ENCODE peak calls at places on chromosomes 2 and 18, in eight cellular contexts. One of them, this sample, is unnamed.

GRCh38 chr2:207787800-207788199 is 18.1 kb upstream of the FZD5 start:
- DNase-seq in HEK293T: no peak
- DNase-seq in pancreas: no peak
- DNase-seq in T-helper 2 cell: no peak
- DNase-seq in myocyte: no peak
- DNase-seq in kidney epithelial cell: no peak
- DNase-seq in amygdala: no peak
- DNase-seq in tibial artery: no peak
- DNase-seq in this sample: no peak

GRCh38 chr18:6543330-6543908 is 128.7 kb upstream of the L3MBTL4 start:
- DNase-seq in HEK293T: no peak
- DNase-seq in pancreas: no peak
- DNase-seq in T-helper 2 cell: no peak
- DNase-seq in myocyte: peak; percentile 51
- DNase-seq in kidney epithelial cell: no peak
- DNase-seq in amygdala: no peak
- DNase-seq in tibial artery: no peak
- DNase-seq in this sample: no peak

GRCh38 chr18:31880186-31880898 is 62.6 kb downstream of the TRAPPC8 start:
- DNase-seq in HEK293T: no peak
- DNase-seq in pancreas: no peak
- DNase-seq in T-helper 2 cell: no peak
- DNase-seq in myocyte: no peak
- DNase-seq in kidney epithelial cell: no peak
- DNase-seq in amygdala: no peak
- DNase-seq in tibial artery: no peak
- DNase-seq in this sample: no peak

GRCh38 chr2:10547011-10547410 is 98.9 kb upstream of the ODC1 start:
- DNase-seq in HEK293T: no peak
- DNase-seq in pancreas: no peak
- DNase-seq in T-helper 2 cell: no peak
- DNase-seq in myocyte: no peak
- DNase-seq in kidney epithelial cell: peak; percentile 41
- DNase-seq in amygdala: no peak
- DNase-seq in tibial artery: no peak
- DNase-seq in this sample: no peak

GRCh38 chr2:84459944-84460429 is 907 bp upstream of the SUCLG1 start:
- DNase-seq in HEK293T: peak; percentile 8
- DNase-seq in pancreas: no peak
- DNase-seq in T-helper 2 cell: no peak
- DNase-seq in myocyte: no peak
- DNase-seq in kidney epithelial cell: no peak
- DNase-seq in amygdala: no peak
- DNase-seq in tibial artery: no peak
- DNase-seq in this sample: no peak

GRCh38 chr18:25229080-25229479 is 122.9 kb downstream of the ZNF521 start:
- DNase-seq in HEK293T: no peak
- DNase-seq in pancreas: no peak
- DNase-seq in T-helper 2 cell: no peak
- DNase-seq in myocyte: peak; percentile 37
- DNase-seq in kidney epithelial cell: no peak
- DNase-seq in amygdala: no peak
- DNase-seq in tibial artery: no peak
- DNase-seq in this sample: no peak

GRCh38 chr2:237873382-237873781 is 14.0 kb downstream of the RAMP1 start:
- DNase-seq in HEK293T: no peak
- DNase-seq in pancreas: no peak
- DNase-seq in T-helper 2 cell: no peak
- DNase-seq in myocyte: no peak
- DNase-seq in kidney epithelial cell: no peak
- DNase-seq in amygdala: no peak
- DNase-seq in tibial artery: peak; percentile 65
- DNase-seq in this sample: no peak

GRCh38 chr18:37393945-37394609 is 171.5 kb downstream of the CELF4 start:
- DNase-seq in HEK293T: peak; percentile 75
- DNase-seq in pancreas: peak; percentile 36
- DNase-seq in T-helper 2 cell: no peak
- DNase-seq in myocyte: peak; percentile 98
- DNase-seq in kidney epithelial cell: peak; percentile 12
- DNase-seq in amygdala: peak; percentile 84
- DNase-seq in tibial artery: peak; percentile 75
- DNase-seq in this sample: peak; percentile 92

GRCh38 chr2:16034151-16034974 is 94.0 kb downstream of the MYCN start:
- DNase-seq in HEK293T: peak; percentile 48
- DNase-seq in pancreas: no peak
- DNase-seq in T-helper 2 cell: no peak
- DNase-seq in myocyte: no peak
- DNase-seq in kidney epithelial cell: no peak
- DNase-seq in amygdala: no peak
- DNase-seq in tibial artery: no peak
- DNase-seq in this sample: no peak

GRCh38 chr2:221289389-221289788 is 282.7 kb downstream of the EPHA4 start:
- DNase-seq in HEK293T: no peak
- DNase-seq in pancreas: no peak
- DNase-seq in T-helper 2 cell: no peak
- DNase-seq in myocyte: no peak
- DNase-seq in kidney epithelial cell: no peak
- DNase-seq in amygdala: no peak
- DNase-seq in tibial artery: no peak
- DNase-seq in this sample: no peak

GRCh38 chr2:138227195-138227594 is 262.9 kb downstream of the HNMT start:
- DNase-seq in HEK293T: no peak
- DNase-seq in pancreas: no peak
- DNase-seq in T-helper 2 cell: no peak
- DNase-seq in myocyte: no peak
- DNase-seq in kidney epithelial cell: no peak
- DNase-seq in amygdala: no peak
- DNase-seq in tibial artery: no peak
- DNase-seq in this sample: no peak

GRCh38 chr2:95347681-95348608 is 50.8 kb downstream of the KCNIP3 start:
- DNase-seq in HEK293T: no peak
- DNase-seq in pancreas: no peak
- DNase-seq in T-helper 2 cell: no peak
- DNase-seq in myocyte: no peak
- DNase-seq in kidney epithelial cell: no peak
- DNase-seq in amygdala: no peak
- DNase-seq in tibial artery: peak; percentile 62
- DNase-seq in this sample: peak; percentile 35

GRCh38 chr2:73907840-73908452 is 15.1 kb downstream of the ACTG2 start:
- DNase-seq in HEK293T: peak; percentile 23
- DNase-seq in pancreas: no peak
- DNase-seq in T-helper 2 cell: peak; percentile 38
- DNase-seq in myocyte: peak; percentile 47
- DNase-seq in kidney epithelial cell: no peak
- DNase-seq in amygdala: no peak
- DNase-seq in tibial artery: no peak
- DNase-seq in this sample: peak; percentile 43

GRCh38 chr2:215775106-215775505 is 238.2 kb downstream of the MREG start:
- DNase-seq in HEK293T: no peak
- DNase-seq in pancreas: no peak
- DNase-seq in T-helper 2 cell: no peak
- DNase-seq in myocyte: no peak
- DNase-seq in kidney epithelial cell: no peak
- DNase-seq in amygdala: no peak
- DNase-seq in tibial artery: no peak
- DNase-seq in this sample: no peak

GRCh38 chr2:205822578-205822977 is 140.3 kb downstream of the NRP2 start:
- DNase-seq in HEK293T: no peak
- DNase-seq in pancreas: no peak
- DNase-seq in T-helper 2 cell: no peak
- DNase-seq in myocyte: no peak
- DNase-seq in kidney epithelial cell: peak; percentile 10
- DNase-seq in amygdala: no peak
- DNase-seq in tibial artery: no peak
- DNase-seq in this sample: no peak

GRCh38 chr2:26568076-26568890 is 72.9 kb downstream of the CIB4 start:
- DNase-seq in HEK293T: no peak
- DNase-seq in pancreas: no peak
- DNase-seq in T-helper 2 cell: no peak
- DNase-seq in myocyte: no peak
- DNase-seq in kidney epithelial cell: no peak
- DNase-seq in amygdala: no peak
- DNase-seq in tibial artery: peak; percentile 16
- DNase-seq in this sample: no peak

GRCh38 chr18:78792094-78792493 is 187.5 kb upstream of the SALL3 start:
- DNase-seq in HEK293T: no peak
- DNase-seq in pancreas: no peak
- DNase-seq in T-helper 2 cell: no peak
- DNase-seq in myocyte: no peak
- DNase-seq in kidney epithelial cell: no peak
- DNase-seq in amygdala: no peak
- DNase-seq in tibial artery: no peak
- DNase-seq in this sample: no peak

GRCh38 chr2:136207030-136207623 is 89.2 kb upstream of the CXCR4 start:
- DNase-seq in HEK293T: no peak
- DNase-seq in pancreas: no peak
- DNase-seq in T-helper 2 cell: no peak
- DNase-seq in myocyte: no peak
- DNase-seq in kidney epithelial cell: no peak
- DNase-seq in amygdala: no peak
- DNase-seq in tibial artery: peak; percentile 67
- DNase-seq in this sample: no peak

GRCh38 chr2:52117299-52117698 is 1085.4 kb upstream of the NRXN1 start:
- DNase-seq in HEK293T: no peak
- DNase-seq in pancreas: no peak
- DNase-seq in T-helper 2 cell: no peak
- DNase-seq in myocyte: peak; percentile 13
- DNase-seq in kidney epithelial cell: peak; percentile 5
- DNase-seq in amygdala: no peak
- DNase-seq in tibial artery: no peak
- DNase-seq in this sample: no peak

GRCh38 chr2:165857881-165858280 is 63.8 kb upstream of the GALNT3 start:
- DNase-seq in HEK293T: no peak
- DNase-seq in pancreas: no peak
- DNase-seq in T-helper 2 cell: no peak
- DNase-seq in myocyte: peak; percentile 28
- DNase-seq in kidney epithelial cell: no peak
- DNase-seq in amygdala: no peak
- DNase-seq in tibial artery: no peak
- DNase-seq in this sample: no peak

GRCh38 chr2:238160206-238161129 is 1.7 kb downstream of the ERFE start:
- DNase-seq in HEK293T: no peak
- DNase-seq in pancreas: no peak
- DNase-seq in T-helper 2 cell: no peak
- DNase-seq in myocyte: no peak
- DNase-seq in kidney epithelial cell: no peak
- DNase-seq in amygdala: no peak
- DNase-seq in tibial artery: peak; percentile 55
- DNase-seq in this sample: no peak

GRCh38 chr18:31683968-31684278 is 458 bp downstream of the B4GALT6 start:
- DNase-seq in HEK293T: no peak
- DNase-seq in pancreas: no peak
- DNase-seq in T-helper 2 cell: no peak
- DNase-seq in myocyte: no peak
- DNase-seq in kidney epithelial cell: no peak
- DNase-seq in amygdala: no peak
- DNase-seq in tibial artery: no peak
- DNase-seq in this sample: no peak

GRCh38 chr2:9847140-9847539 is 3.9 kb downstream of the TAF1B start:
- DNase-seq in HEK293T: no peak
- DNase-seq in pancreas: no peak
- DNase-seq in T-helper 2 cell: no peak
- DNase-seq in myocyte: no peak
- DNase-seq in kidney epithelial cell: no peak
- DNase-seq in amygdala: no peak
- DNase-seq in tibial artery: no peak
- DNase-seq in this sample: no peak

GRCh38 chr2:152615177-152615576 is 102.1 kb downstream of the PRPF40A start:
- DNase-seq in HEK293T: no peak
- DNase-seq in pancreas: no peak
- DNase-seq in T-helper 2 cell: no peak
- DNase-seq in myocyte: no peak
- DNase-seq in kidney epithelial cell: no peak
- DNase-seq in amygdala: no peak
- DNase-seq in tibial artery: no peak
- DNase-seq in this sample: no peak